ENCODE peak calls at places on chromosomes 4 and X, in seven cellular contexts. V is lung, C is cardiac muscle cell, T is fibroblast of villous mesenchyme, O is neural progenitor cell, E is glutamatergic neuron, D is GM20000. S is an unnamed sample.

GRCh38 chr4:108738307-108738706 is 24.5 kb downstream of the ETNPPL start:
- DNase-seq in V (no peak), C (no peak), T (no peak), O (no peak), E (no peak), D (no peak), S (no peak)

GRCh38 chr4:115042496-115042895 is 70.9 kb downstream of the NDST4 start:
- DNase-seq in V (no peak), C (peak; percentile 5), T (no peak), O (peak; percentile 47), E (no peak), D (no peak), S (no peak)

GRCh38 chrX:110992611-110993010 is 103.4 kb upstream of the PAK3 start:
- DNase-seq in V (no peak), C (peak; percentile 52), T (peak; percentile 14), O (peak; percentile 65), E (peak; percentile 26), D (peak; percentile 19), S (peak; percentile 9)

GRCh38 chrX:63417649-63418048 is 66.5 kb upstream of the SPIN4 start:
- DNase-seq in V (no peak), C (no peak), T (no peak), O (no peak), E (no peak), D (no peak), S (no peak)

GRCh38 chrX:74180716-74181115 is 123.3 kb upstream of the ZCCHC13 start:
- DNase-seq in V (no peak), C (no peak), T (no peak), O (no peak), E (no peak), D (no peak), S (no peak)

GRCh38 chr4:111849726-111850284 is 295.4 kb upstream of the FAM241A start:
- DNase-seq in V (no peak), C (no peak), T (peak; percentile 48), O (no peak), E (no peak), D (no peak), S (no peak)

GRCh38 chr4:153651041-153651960 is 32.8 kb upstream of the TLR2 start:
- DNase-seq in V (peak; percentile 59), C (no peak), T (no peak), O (no peak), E (no peak), D (no peak), S (no peak)

GRCh38 chr4:183178201-183178600 is 79.1 kb downstream of the WWC2 start:
- DNase-seq in V (no peak), C (no peak), T (no peak), O (no peak), E (no peak), D (no peak), S (no peak)

GRCh38 chr4:152998861-152999260 is 62.7 kb downstream of the FHDC1 start:
- DNase-seq in V (no peak), C (no peak), T (no peak), O (no peak), E (no peak), D (no peak), S (no peak)

DNA sequence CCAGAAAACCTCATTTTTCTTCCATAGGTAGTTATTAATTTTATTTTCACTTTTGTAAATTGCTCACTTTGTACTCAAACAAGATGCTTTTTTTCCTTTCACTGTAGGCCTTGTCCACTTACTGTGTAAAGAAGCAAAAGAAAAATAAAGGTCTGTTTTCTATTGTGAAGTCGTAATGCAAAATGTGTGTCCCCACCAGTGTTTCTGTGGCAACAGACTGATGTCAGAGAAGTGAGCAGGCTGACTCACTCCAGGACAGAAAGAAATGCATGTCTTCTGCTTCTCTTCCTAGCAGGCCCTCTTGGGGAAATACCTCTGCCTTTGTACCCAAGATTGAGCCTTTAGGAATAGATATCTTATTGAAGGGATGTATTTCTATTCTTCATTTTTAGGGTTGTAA is 30.3 kb downstream of the INPP4B start:
- DNase-seq in V (no peak), C (no peak), T (peak; percentile 71), O (no peak), E (no peak), D (no peak), S (no peak)
- TF ChIP-seq CTCF in V (no peak), C (no peak), T (no peak), O (no peak), E (no peak), D (no peak), S (no peak)

DNA sequence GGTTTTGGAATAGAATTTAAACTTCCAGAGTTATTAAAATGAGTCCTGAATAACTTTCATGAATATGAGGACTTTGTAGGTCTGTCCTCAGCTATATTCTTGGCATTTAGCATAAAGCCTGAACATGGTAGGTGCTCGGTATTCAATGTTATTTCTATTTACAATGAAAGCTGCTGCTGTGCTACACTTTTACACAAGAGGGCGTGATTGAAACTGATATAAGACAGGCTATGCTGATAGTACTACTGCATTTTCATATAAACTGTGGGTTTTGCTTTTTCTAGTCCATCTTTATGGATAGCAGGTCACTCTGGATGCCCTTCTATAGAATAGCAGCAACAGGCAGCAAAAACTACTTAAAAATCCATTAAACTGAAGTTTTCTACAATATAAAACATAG is 12.3 kb upstream of the GNPDA2 start:
- DNase-seq in V (no peak), C (no peak), T (peak; percentile 10), O (no peak), E (no peak), D (no peak), S (no peak)
- TF ChIP-seq CTCF in V (no peak), C (peak; percentile 47), T (peak; percentile 41), O (peak; percentile 44), E (peak; percentile 44), D (peak; percentile 43), S (peak; percentile 51)

GRCh38 chr4:122894802-122895201 is 27.6 kb downstream of the NUDT6 start:
- DNase-seq in V (no peak), C (no peak), T (no peak), O (no peak), E (no peak), D (no peak), S (no peak)
- TF ChIP-seq CTCF in V (no peak), C (no peak), T (no peak), O (no peak), E (no peak), D (no peak), S (no peak)

GRCh38 chrX:103464071-103464773 is 55.1 kb downstream of the RAB40A start:
- DNase-seq in V (no peak), C (peak; percentile 55), T (peak; percentile 37), O (peak; percentile 54), E (peak; percentile 37), D (peak; percentile 22), S (peak; percentile 3)
- TF ChIP-seq CTCF in V (no peak), C (peak; percentile 51), T (peak; percentile 58), O (peak; percentile 43), E (no peak), D (no peak), S (peak; percentile 34)

S was measured in neural crest cell.